ENCODE peak calls at places on chromosome 18, in eight cellular contexts. One of them, this sample, is unnamed.
A peak's percentile ranks its signal among the peaks of the same experiment; 100 is the strongest.

GRCh38 chr18:58570360-58571064 is 58.4 kb downstream of the ALPK2 start:
- DNase-seq in ovary: no peak
- DNase-seq in neural progenitor cell: no peak
- DNase-seq in GM23338: no peak
- DNase-seq in astrocyte: no peak
- DNase-seq in transverse colon: no peak
- DNase-seq in heart left ventricle: no peak
- DNase-seq in GM06990: no peak
- DNase-seq in this sample: no peak

GRCh38 chr18:44876024-44876423 is 195.3 kb downstream of the SETBP1 start:
- DNase-seq in ovary: no peak
- DNase-seq in neural progenitor cell: no peak
- DNase-seq in GM23338: no peak
- DNase-seq in astrocyte: no peak
- DNase-seq in transverse colon: no peak
- DNase-seq in heart left ventricle: no peak
- DNase-seq in GM06990: no peak
- DNase-seq in this sample: no peak

GRCh38 chr18:68429809-68430208 is 285.1 kb downstream of the TMX3 start:
- DNase-seq in ovary: no peak
- DNase-seq in neural progenitor cell: no peak
- DNase-seq in GM23338: no peak
- DNase-seq in astrocyte: peak; percentile 32
- DNase-seq in transverse colon: no peak
- DNase-seq in heart left ventricle: no peak
- DNase-seq in GM06990: no peak
- DNase-seq in this sample: no peak

GRCh38 chr18:64405161-64405560 is 256.3 kb upstream of the LINC00305 start:
- DNase-seq in ovary: no peak
- DNase-seq in neural progenitor cell: no peak
- DNase-seq in GM23338: no peak
- DNase-seq in astrocyte: no peak
- DNase-seq in transverse colon: no peak
- DNase-seq in heart left ventricle: no peak
- DNase-seq in GM06990: no peak
- DNase-seq in this sample: no peak

GRCh38 chr18:32328974-32329373 is 139.1 kb downstream of the MEP1B start:
- DNase-seq in ovary: no peak
- DNase-seq in neural progenitor cell: no peak
- DNase-seq in GM23338: no peak
- DNase-seq in astrocyte: no peak
- DNase-seq in transverse colon: no peak
- DNase-seq in heart left ventricle: no peak
- DNase-seq in GM06990: no peak
- DNase-seq in this sample: no peak

GRCh38 chr18:79169958-79170555 is 100.9 kb downstream of the ATP9B start:
- DNase-seq in ovary: no peak
- DNase-seq in neural progenitor cell: no peak
- DNase-seq in GM23338: no peak
- DNase-seq in astrocyte: peak; percentile 17
- DNase-seq in transverse colon: no peak
- DNase-seq in heart left ventricle: no peak
- DNase-seq in GM06990: no peak
- DNase-seq in this sample: no peak

GRCh38 chr18:46567196-46567595 is 89.8 kb downstream of the LOXHD1 start:
- DNase-seq in ovary: no peak
- DNase-seq in neural progenitor cell: no peak
- DNase-seq in GM23338: no peak
- DNase-seq in astrocyte: no peak
- DNase-seq in transverse colon: no peak
- DNase-seq in heart left ventricle: no peak
- DNase-seq in GM06990: no peak
- DNase-seq in this sample: no peak

GRCh38 chr18:25422230-25422629 is 70.3 kb upstream of the ZNF521 start:
- DNase-seq in ovary: no peak
- DNase-seq in neural progenitor cell: no peak
- DNase-seq in GM23338: no peak
- DNase-seq in astrocyte: no peak
- DNase-seq in transverse colon: no peak
- DNase-seq in heart left ventricle: no peak
- DNase-seq in GM06990: no peak
- DNase-seq in this sample: no peak

GRCh38 chr18:47826157-47827074 is 104.0 kb downstream of the SMAD2 start:
- DNase-seq in ovary: no peak
- DNase-seq in neural progenitor cell: no peak
- DNase-seq in GM23338: no peak
- DNase-seq in astrocyte: no peak
- DNase-seq in transverse colon: peak; percentile 10
- DNase-seq in heart left ventricle: no peak
- DNase-seq in GM06990: no peak
- DNase-seq in this sample: no peak

GRCh38 chr18:5646739-5647138 is 102.9 kb upstream of the EPB41L3 start:
- DNase-seq in ovary: no peak
- DNase-seq in neural progenitor cell: no peak
- DNase-seq in GM23338: no peak
- DNase-seq in astrocyte: peak; percentile 4
- DNase-seq in transverse colon: no peak
- DNase-seq in heart left ventricle: no peak
- DNase-seq in GM06990: no peak
- DNase-seq in this sample: no peak

GRCh38 chr18:55237665-55238064 is 278.4 kb upstream of the CCDC68 start:
- DNase-seq in ovary: no peak
- DNase-seq in neural progenitor cell: no peak
- DNase-seq in GM23338: no peak
- DNase-seq in astrocyte: no peak
- DNase-seq in transverse colon: no peak
- DNase-seq in heart left ventricle: no peak
- DNase-seq in GM06990: no peak
- DNase-seq in this sample: no peak

GRCh38 chr18:62435435-62436031 is 87.3 kb upstream of the ZCCHC2 start:
- DNase-seq in ovary: no peak
- DNase-seq in neural progenitor cell: no peak
- DNase-seq in GM23338: no peak
- DNase-seq in astrocyte: no peak
- DNase-seq in transverse colon: peak; percentile 45
- DNase-seq in heart left ventricle: no peak
- DNase-seq in GM06990: no peak
- DNase-seq in this sample: no peak

GRCh38 chr18:6741290-6741689 is 11.8 kb downstream of the ARHGAP28 start:
- DNase-seq in ovary: peak; percentile 73
- DNase-seq in neural progenitor cell: no peak
- DNase-seq in GM23338: no peak
- DNase-seq in astrocyte: peak; percentile 99
- DNase-seq in transverse colon: no peak
- DNase-seq in heart left ventricle: no peak
- DNase-seq in GM06990: no peak
- DNase-seq in this sample: peak; percentile 67

GRCh38 chr18:9038277-9038871 is 64.1 kb upstream of the NDUFV2 start:
- DNase-seq in ovary: no peak
- DNase-seq in neural progenitor cell: no peak
- DNase-seq in GM23338: no peak
- DNase-seq in astrocyte: peak; percentile 46
- DNase-seq in transverse colon: no peak
- DNase-seq in heart left ventricle: no peak
- DNase-seq in GM06990: no peak
- DNase-seq in this sample: no peak

GRCh38 chr18:79597176-79598045 is 82.2 kb upstream of the CTDP1 start:
- DNase-seq in ovary: peak; percentile 7
- DNase-seq in neural progenitor cell: no peak
- DNase-seq in GM23338: no peak
- DNase-seq in astrocyte: no peak
- DNase-seq in transverse colon: peak; percentile 4
- DNase-seq in heart left ventricle: peak; percentile 45
- DNase-seq in GM06990: no peak
- DNase-seq in this sample: peak; percentile 14

GRCh38 chr18:59428018-59428417 is 69.0 kb upstream of the LMAN1 start:
- DNase-seq in ovary: no peak
- DNase-seq in neural progenitor cell: no peak
- DNase-seq in GM23338: no peak
- DNase-seq in astrocyte: no peak
- DNase-seq in transverse colon: no peak
- DNase-seq in heart left ventricle: no peak
- DNase-seq in GM06990: no peak
- DNase-seq in this sample: no peak

GRCh38 chr18:36402765-36403396 is 105.4 kb downstream of the FHOD3 start:
- DNase-seq in ovary: peak; percentile 20
- DNase-seq in neural progenitor cell: no peak
- DNase-seq in GM23338: peak; percentile 46
- DNase-seq in astrocyte: peak; percentile 77
- DNase-seq in transverse colon: peak; percentile 21
- DNase-seq in heart left ventricle: peak; percentile 80
- DNase-seq in GM06990: no peak
- DNase-seq in this sample: no peak
- TF ChIP-seq CTCF in ovary: no peak
- TF ChIP-seq CTCF in neural progenitor cell: peak; percentile 16
- TF ChIP-seq CTCF in GM23338: peak; percentile 37
- TF ChIP-seq CTCF in astrocyte: no peak
- TF ChIP-seq CTCF in transverse colon: no peak
- TF ChIP-seq CTCF in heart left ventricle: no peak
- TF ChIP-seq CTCF in GM06990: peak; percentile 22
- TF ChIP-seq CTCF in this sample: no peak

GRCh38 chr18:22349317-22349898 is 68.3 kb downstream of the CTAGE1 start:
- DNase-seq in ovary: peak; percentile 67
- DNase-seq in neural progenitor cell: peak; percentile 28
- DNase-seq in GM23338: no peak
- DNase-seq in astrocyte: peak; percentile 12
- DNase-seq in transverse colon: no peak
- DNase-seq in heart left ventricle: no peak
- DNase-seq in GM06990: no peak
- DNase-seq in this sample: peak; percentile 68

GRCh38 chr18:22346968-22347611 is 70.6 kb downstream of the CTAGE1 start:
- DNase-seq in ovary: peak; percentile 85
- DNase-seq in neural progenitor cell: peak; percentile 77
- DNase-seq in GM23338: peak; percentile 81
- DNase-seq in astrocyte: peak; percentile 73
- DNase-seq in transverse colon: peak; percentile 86
- DNase-seq in heart left ventricle: peak; percentile 87
- DNase-seq in GM06990: no peak
- DNase-seq in this sample: peak; percentile 82

GRCh38 chr18:22349966-22350365 is 67.7 kb downstream of the CTAGE1 start:
- DNase-seq in ovary: no peak
- DNase-seq in neural progenitor cell: no peak
- DNase-seq in GM23338: no peak
- DNase-seq in astrocyte: peak; percentile 42
- DNase-seq in transverse colon: no peak
- DNase-seq in heart left ventricle: no peak
- DNase-seq in GM06990: no peak
- DNase-seq in this sample: no peak

GRCh38 chr18:22347624-22348511 is 69.8 kb downstream of the CTAGE1 start:
- DNase-seq in ovary: peak; percentile 40
- DNase-seq in neural progenitor cell: no peak
- DNase-seq in GM23338: no peak
- DNase-seq in astrocyte: no peak
- DNase-seq in transverse colon: peak; percentile 42
- DNase-seq in heart left ventricle: no peak
- DNase-seq in GM06990: no peak
- DNase-seq in this sample: peak; percentile 48

DNA sequence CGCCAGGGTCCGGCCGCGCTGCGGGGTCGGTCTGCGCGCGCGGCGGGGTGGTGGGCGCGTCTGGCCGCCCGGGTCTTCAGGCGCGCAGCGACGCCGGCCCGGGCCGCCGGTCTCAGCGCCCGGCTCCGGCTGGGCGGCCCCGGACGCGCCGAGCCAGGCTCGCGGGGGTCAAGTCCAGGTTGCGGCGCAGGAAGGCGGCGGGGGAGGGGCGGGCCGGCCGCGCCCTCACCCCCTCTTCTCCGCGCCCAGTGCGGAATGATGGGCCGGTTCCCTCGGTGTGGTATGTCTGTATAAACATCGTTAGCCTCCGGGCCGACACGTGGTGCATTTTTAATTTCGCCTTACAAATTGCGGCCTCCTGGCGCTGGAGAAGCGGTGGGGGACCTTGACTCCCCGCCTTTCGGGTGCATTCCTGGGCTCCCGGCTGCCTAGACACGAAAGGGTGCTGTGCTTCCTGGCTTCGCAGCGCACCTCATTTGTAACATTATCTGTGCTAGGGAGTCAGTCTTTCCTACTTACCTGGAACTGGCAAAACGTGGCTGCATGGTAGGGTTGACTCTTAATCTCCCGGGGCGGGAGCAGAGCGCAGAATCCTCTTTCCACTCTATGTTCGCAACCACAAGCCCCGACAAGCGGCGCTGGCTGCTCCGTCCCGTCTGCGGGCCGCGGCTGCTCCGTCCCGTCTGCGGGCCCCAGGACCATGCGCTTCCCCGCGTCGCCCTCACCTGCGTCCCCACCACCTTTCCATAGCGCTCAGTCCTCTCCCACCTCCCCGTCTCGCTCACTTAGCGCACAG is 69.0 kb downstream of the CTAGE1 start:
- DNase-seq in ovary: peak; percentile 85
- DNase-seq in neural progenitor cell: peak; percentile 68
- DNase-seq in GM23338: peak; percentile 80
- DNase-seq in astrocyte: peak; percentile 82
- DNase-seq in transverse colon: peak; percentile 75
- DNase-seq in heart left ventricle: peak; percentile 87
- DNase-seq in GM06990: no peak
- DNase-seq in this sample: peak; percentile 78
- H3K27me3 ChIP-seq in ovary: no peaks in the 10 kb centered on the region
- H3K27me3 ChIP-seq in neural progenitor cell: peaks cover 100% of the 10 kb centered on the region
- H3K27me3 ChIP-seq in GM23338: peaks cover 96% of the 10 kb centered on the region
- H3K27me3 ChIP-seq in astrocyte: peaks cover 10% of the 10 kb centered on the region
- H3K27me3 ChIP-seq in transverse colon: peaks cover 21% of the 10 kb centered on the region
- H3K27me3 ChIP-seq in heart left ventricle: no peaks in the 10 kb centered on the region
- H3K27me3 ChIP-seq in GM06990: peaks cover 2% of the 10 kb centered on the region
- H3K27me3 ChIP-seq in this sample: no peaks in the 10 kb centered on the region

DNA sequence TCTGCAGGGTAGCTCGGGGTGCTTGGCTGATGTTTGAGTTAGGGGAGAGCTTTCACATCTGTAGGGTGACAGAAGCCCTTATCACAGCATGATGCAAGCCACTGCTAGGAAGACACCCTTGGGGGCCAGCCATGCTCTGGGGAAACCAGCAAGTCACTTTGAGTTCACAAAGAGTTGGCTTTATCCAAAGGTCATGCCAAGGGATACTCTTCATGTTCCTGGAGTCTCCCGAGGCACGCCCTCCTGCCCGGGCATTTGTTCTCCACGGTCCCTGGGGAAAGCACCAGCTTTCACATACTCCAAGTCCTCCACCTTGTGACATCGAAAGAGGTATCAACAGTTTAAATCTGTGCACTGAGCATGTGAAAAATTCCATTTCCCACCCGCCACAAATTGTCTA is 227.7 kb downstream of the VAPA start:
- DNase-seq in ovary: no peak
- DNase-seq in neural progenitor cell: no peak
- DNase-seq in GM23338: no peak
- DNase-seq in astrocyte: no peak
- DNase-seq in transverse colon: no peak
- DNase-seq in heart left ventricle: no peak
- DNase-seq in GM06990: no peak
- DNase-seq in this sample: no peak
- TF ChIP-seq CTCF in ovary: no peak
- TF ChIP-seq CTCF in neural progenitor cell: no peak
- TF ChIP-seq CTCF in GM23338: no peak
- TF ChIP-seq CTCF in astrocyte: no peak
- TF ChIP-seq CTCF in transverse colon: no peak
- TF ChIP-seq CTCF in heart left ventricle: no peak
- TF ChIP-seq CTCF in GM06990: no peak
- TF ChIP-seq CTCF in this sample: no peak

DNA sequence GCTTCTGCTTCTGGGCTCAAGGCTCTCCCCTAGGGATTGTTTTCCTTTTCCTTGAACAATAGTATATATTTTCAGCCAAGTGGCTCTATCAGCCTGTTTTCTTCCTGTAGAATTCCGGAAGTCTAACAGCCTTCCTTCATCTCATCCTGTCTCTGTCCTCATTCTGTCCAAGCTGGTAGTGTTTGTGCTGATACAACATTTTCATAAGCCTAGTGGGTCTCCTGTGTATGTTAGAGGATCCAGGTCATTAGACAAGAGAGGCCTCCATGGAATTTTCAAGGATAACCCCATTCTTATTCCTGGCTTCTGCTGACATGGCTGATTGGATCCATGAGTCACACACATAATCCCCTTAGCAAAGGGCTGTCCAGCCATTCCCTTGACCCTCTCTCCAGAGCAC is 467.6 kb downstream of the PTPRM start:
- DNase-seq in ovary: no peak
- DNase-seq in neural progenitor cell: no peak
- DNase-seq in GM23338: no peak
- DNase-seq in astrocyte: no peak
- DNase-seq in transverse colon: no peak
- DNase-seq in heart left ventricle: no peak
- DNase-seq in GM06990: no peak
- DNase-seq in this sample: no peak
- H3K27me3 ChIP-seq in ovary: no peaks in the 10 kb centered on the region
- H3K27me3 ChIP-seq in neural progenitor cell: no peaks in the 10 kb centered on the region
- H3K27me3 ChIP-seq in GM23338: no peaks in the 10 kb centered on the region
- H3K27me3 ChIP-seq in astrocyte: no peaks in the 10 kb centered on the region
- H3K27me3 ChIP-seq in transverse colon: no peaks in the 10 kb centered on the region
- H3K27me3 ChIP-seq in heart left ventricle: no peaks in the 10 kb centered on the region
- H3K27me3 ChIP-seq in GM06990: no peaks in the 10 kb centered on the region
- H3K27me3 ChIP-seq in this sample: no peaks in the 10 kb centered on the region